ENCODE peak calls at places on chromosomes 6 and 20, in four cellular contexts. One of them, this sample, is unnamed. For H3K4me1 and H3K36me3, the result is how much of the 10 kb centered on the place peaks cover.

GRCh38 chr6:38779310-38780062 is 64.4 kb downstream of the DNAH8 start:
- DNase-seq in GM23248: no peak
- DNase-seq in ovary: no peak
- DNase-seq in heart right ventricle: no peak
- DNase-seq in this sample: no peak

GRCh38 chr6:122800906-122801305 is 11.8 kb downstream of the SMPDL3A start:
- DNase-seq in GM23248: no peak
- DNase-seq in ovary: no peak
- DNase-seq in heart right ventricle: no peak
- DNase-seq in this sample: no peak

GRCh38 chr6:45637611-45638257 is 260.0 kb upstream of the SUPT3H start:
- DNase-seq in GM23248: no peak
- DNase-seq in ovary: no peak
- DNase-seq in heart right ventricle: no peak
- DNase-seq in this sample: no peak

GRCh38 chr6:113122060-113122459 is 735.1 kb upstream of the MARCKS start:
- DNase-seq in GM23248: peak
- DNase-seq in ovary: no peak
- DNase-seq in heart right ventricle: no peak
- DNase-seq in this sample: no peak

GRCh38 chr6:26104457-26105108 is 17.4 kb downstream of the HFE start:
- DNase-seq in GM23248: no peak
- DNase-seq in ovary: no peak
- DNase-seq in heart right ventricle: no peak
- DNase-seq in this sample: no peak

GRCh38 chr6:41716516-41717446 is 18.6 kb downstream of the TFEB start:
- DNase-seq in GM23248: peak
- DNase-seq in ovary: no peak
- DNase-seq in heart right ventricle: peak
- DNase-seq in this sample: no peak

GRCh38 chr6:104699598-104700329 is 160.0 kb downstream of the HACE1 start:
- DNase-seq in GM23248: no peak
- DNase-seq in ovary: no peak
- DNase-seq in heart right ventricle: no peak
- DNase-seq in this sample: no peak

GRCh38 chr6:155050311-155050710 is 55.2 kb downstream of the TIAM2 start:
- DNase-seq in GM23248: no peak
- DNase-seq in ovary: no peak
- DNase-seq in heart right ventricle: no peak
- DNase-seq in this sample: no peak

GRCh38 chr20:50837532-50838321 is 42.9 kb downstream of the BCAS4 start:
- DNase-seq in GM23248: peak
- DNase-seq in ovary: peak
- DNase-seq in heart right ventricle: no peak
- DNase-seq in this sample: peak

GRCh38 chr20:10919549-10920140 is 245.8 kb upstream of the JAG1 start:
- DNase-seq in GM23248: peak
- DNase-seq in ovary: peak
- DNase-seq in heart right ventricle: no peak
- DNase-seq in this sample: peak

GRCh38 chr6:29071831-29072723 is 15.0 kb downstream of the OR2B3 start:
- DNase-seq in GM23248: peak
- DNase-seq in ovary: no peak
- DNase-seq in heart right ventricle: no peak
- DNase-seq in this sample: no peak

GRCh38 chr6:25485820-25486559 is 166.0 kb upstream of the SCGN start:
- DNase-seq in GM23248: peak
- DNase-seq in ovary: no peak
- DNase-seq in heart right ventricle: peak
- DNase-seq in this sample: peak

GRCh38 chr20:17138237-17138636 is 88.6 kb upstream of the PCSK2 start:
- DNase-seq in GM23248: no peak
- DNase-seq in ovary: no peak
- DNase-seq in heart right ventricle: no peak
- DNase-seq in this sample: no peak

GRCh38 chr6:105759946-105760345 is 326.2 kb upstream of the PRDM1 start:
- DNase-seq in GM23248: peak
- DNase-seq in ovary: no peak
- DNase-seq in heart right ventricle: no peak
- DNase-seq in this sample: no peak

GRCh38 chr6:82057846-82058554 is 189.5 kb downstream of the IBTK start:
- DNase-seq in GM23248: peak
- DNase-seq in ovary: no peak
- DNase-seq in heart right ventricle: no peak
- DNase-seq in this sample: no peak

GRCh38 chr20:33655164-33655563 is 7.0 kb upstream of the C20orf144 start:
- DNase-seq in GM23248: no peak
- DNase-seq in ovary: no peak
- DNase-seq in heart right ventricle: no peak
- DNase-seq in this sample: no peak

GRCh38 chr20:22582960-22583772 is 1.2 kb downstream of the FOXA2 start:
- DNase-seq in GM23248: peak
- DNase-seq in ovary: no peak
- DNase-seq in heart right ventricle: no peak
- DNase-seq in this sample: no peak

GRCh38 chr6:132719736-132720448 is 6.0 kb upstream of the VNN1 start:
- DNase-seq in GM23248: no peak
- DNase-seq in ovary: no peak
- DNase-seq in heart right ventricle: no peak
- DNase-seq in this sample: no peak

GRCh38 chr20:16922834-16923233 is 174.7 kb downstream of the OTOR start:
- DNase-seq in GM23248: peak
- DNase-seq in ovary: no peak
- DNase-seq in heart right ventricle: no peak
- DNase-seq in this sample: no peak

GRCh38 chr20:3803854-3804253 is 7.7 kb downstream of the CDC25B start:
- DNase-seq in GM23248: no peak
- DNase-seq in ovary: no peak
- DNase-seq in heart right ventricle: no peak
- DNase-seq in this sample: no peak

GRCh38 chr20:10622657-10623418 is 51.0 kb downstream of the JAG1 start:
- DNase-seq in GM23248: peak
- DNase-seq in ovary: peak
- DNase-seq in heart right ventricle: peak
- DNase-seq in this sample: no peak

GRCh38 chr20:64033981-64034493 is 1.9 kb upstream of the C20orf204 start:
- DNase-seq in GM23248: no peak
- DNase-seq in ovary: no peak
- DNase-seq in heart right ventricle: no peak
- DNase-seq in this sample: no peak

GRCh38 chr6:100704941-100705340 is 176.2 kb downstream of the ASCC3 start:
- DNase-seq in GM23248: no peak
- DNase-seq in ovary: no peak
- DNase-seq in heart right ventricle: no peak
- DNase-seq in this sample: no peak

GRCh38 chr20:48716086-48716485 is 111.7 kb downstream of the PREX1 start:
- DNase-seq in GM23248: no peak
- DNase-seq in ovary: no peak
- DNase-seq in heart right ventricle: no peak
- DNase-seq in this sample: no peak

GRCh38 chr6:144244688-144245087 is 40.4 kb upstream of the UTRN start:
- DNase-seq in GM23248: no peak
- DNase-seq in ovary: no peak
- DNase-seq in heart right ventricle: no peak
- DNase-seq in this sample: no peak

GRCh38 chr6:4322846-4323309 is 187.5 kb upstream of the ECI2 start:
- DNase-seq in GM23248: peak
- DNase-seq in ovary: no peak
- DNase-seq in heart right ventricle: no peak
- DNase-seq in this sample: no peak

GRCh38 chr6:24949020-24949569 is 13.3 kb upstream of the RIPOR2 start:
- DNase-seq in GM23248: no peak
- DNase-seq in ovary: no peak
- DNase-seq in heart right ventricle: no peak
- DNase-seq in this sample: no peak

GRCh38 chr6:36838896-36839818 is at the start of gene CPNE5:
- DNase-seq in GM23248: peak
- DNase-seq in ovary: peak
- DNase-seq in heart right ventricle: peak
- DNase-seq in this sample: no peak

GRCh38 chr6:75283907-75284284 is 696 bp downstream of the TMEM30A start:
- DNase-seq in GM23248: no peak
- DNase-seq in ovary: no peak
- DNase-seq in heart right ventricle: no peak
- DNase-seq in this sample: no peak

GRCh38 chr6:793261-793660 is 100.3 kb upstream of the EXOC2 start:
- DNase-seq in GM23248: no peak
- DNase-seq in ovary: no peak
- DNase-seq in heart right ventricle: no peak
- DNase-seq in this sample: no peak

GRCh38 chr6:122998403-122998965 is 2.4 kb downstream of the CLVS2 start:
- DNase-seq in GM23248: no peak
- DNase-seq in ovary: no peak
- DNase-seq in heart right ventricle: no peak
- DNase-seq in this sample: no peak

GRCh38 chr6:15586528-15586927 is 76.3 kb downstream of the DTNBP1 start:
- DNase-seq in GM23248: peak
- DNase-seq in ovary: no peak
- DNase-seq in heart right ventricle: no peak
- DNase-seq in this sample: no peak

GRCh38 chr6:109455502-109456282 is at the start of gene MICAL1:
- DNase-seq in GM23248: peak
- DNase-seq in ovary: peak
- DNase-seq in heart right ventricle: peak
- DNase-seq in this sample: peak

GRCh38 chr6:169868458-169868857 is 117.0 kb downstream of the ERMARD start:
- DNase-seq in GM23248: peak
- DNase-seq in ovary: peak
- DNase-seq in heart right ventricle: peak
- DNase-seq in this sample: no peak

GRCh38 chr6:156885562-156885961 is 108.4 kb downstream of the ARID1B start:
- DNase-seq in GM23248: no peak
- DNase-seq in ovary: no peak
- DNase-seq in heart right ventricle: no peak
- DNase-seq in this sample: no peak

GRCh38 chr6:156884306-156884705 is 107.1 kb downstream of the ARID1B start:
- DNase-seq in GM23248: no peak
- DNase-seq in ovary: no peak
- DNase-seq in heart right ventricle: no peak
- DNase-seq in this sample: no peak

GRCh38 chr6:156886409-156886808 is 109.2 kb downstream of the ARID1B start:
- DNase-seq in GM23248: no peak
- DNase-seq in ovary: no peak
- DNase-seq in heart right ventricle: peak
- DNase-seq in this sample: no peak

GRCh38 chr6:156881687-156882629 is 104.8 kb downstream of the ARID1B start:
- DNase-seq in GM23248: no peak
- DNase-seq in ovary: no peak
- DNase-seq in heart right ventricle: no peak
- DNase-seq in this sample: no peak

DNA sequence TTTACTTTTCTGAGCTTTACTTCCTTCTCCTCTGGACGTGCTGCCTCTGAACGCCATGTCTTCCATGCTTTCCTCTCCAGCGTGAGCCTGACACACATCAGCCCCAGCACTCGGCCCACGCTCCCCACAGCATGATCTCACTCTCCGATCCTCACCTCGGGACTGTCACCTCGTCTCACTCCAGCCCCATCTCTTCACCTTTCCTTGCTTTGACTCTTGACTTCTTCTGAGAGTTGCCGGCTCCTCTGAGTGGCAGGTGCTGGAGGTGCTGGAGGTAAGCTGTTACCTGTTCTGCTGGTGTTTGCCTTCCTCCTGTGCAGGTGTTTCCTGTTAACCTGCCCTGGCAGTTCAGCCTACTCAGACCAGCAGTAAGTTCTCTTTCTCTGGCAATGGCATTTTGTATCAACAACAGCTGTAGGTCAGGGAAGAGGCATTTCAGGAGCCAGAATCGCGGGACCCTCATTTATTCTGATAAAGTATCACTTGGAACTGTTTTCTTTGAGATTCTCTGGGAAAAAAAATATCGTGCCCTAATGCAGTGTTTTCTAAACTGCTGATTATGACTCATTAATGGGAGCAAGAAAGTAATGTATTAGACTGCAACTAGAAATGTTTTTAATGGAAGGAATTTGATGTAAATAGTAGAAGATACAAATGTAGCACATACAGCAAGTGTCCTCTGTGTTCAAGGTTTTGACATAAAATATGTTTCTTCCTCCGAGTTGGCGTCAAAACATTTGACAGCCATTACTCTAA is 106.5 kb downstream of the ARID1B start:
- DNase-seq in GM23248: peak
- DNase-seq in ovary: no peak
- DNase-seq in heart right ventricle: no peak
- DNase-seq in this sample: no peak
- H3K4me1 ChIP-seq in GM23248: under half
- H3K4me1 ChIP-seq in ovary: under half
- H3K4me1 ChIP-seq in heart right ventricle: half or more
- H3K4me1 ChIP-seq in this sample: under half

DNA sequence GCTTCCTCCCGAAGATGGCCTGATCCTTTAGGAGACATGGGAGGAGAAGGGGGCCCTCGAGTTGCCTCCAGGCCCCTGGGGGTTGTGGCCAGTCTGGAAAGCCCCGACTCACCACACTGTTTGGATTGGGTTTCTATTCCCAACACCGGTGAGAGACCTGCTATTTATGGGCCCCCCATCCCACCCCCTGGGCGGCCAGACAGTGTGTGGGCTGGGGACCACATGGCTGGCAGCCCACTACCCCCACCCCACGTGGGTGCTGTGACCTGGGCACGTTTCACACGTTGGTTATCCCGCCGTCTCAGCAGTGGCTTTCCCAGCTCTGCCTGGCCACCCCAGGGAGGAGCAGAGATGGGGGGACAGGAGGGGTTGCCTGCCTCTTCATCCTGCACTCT is 116.1 kb downstream of the VEGFA start:
- DNase-seq in GM23248: no peak
- DNase-seq in ovary: no peak
- DNase-seq in heart right ventricle: no peak
- DNase-seq in this sample: no peak
- H3K36me3 ChIP-seq in GM23248: under half
- H3K36me3 ChIP-seq in ovary: under half
- H3K36me3 ChIP-seq in heart right ventricle: under half
- H3K36me3 ChIP-seq in this sample: under half

GRCh38 chr20:57023997-57024396 is 242.4 kb downstream of the BMP7 start:
- DNase-seq in GM23248: no peak
- DNase-seq in ovary: no peak
- DNase-seq in heart right ventricle: no peak
- DNase-seq in this sample: no peak
- H3K27ac ChIP-seq in GM23248: no peak
- H3K27ac ChIP-seq in ovary: no peak
- H3K27ac ChIP-seq in heart right ventricle: no peak
- H3K27ac ChIP-seq in this sample: no peak

GRCh38 chr20:2101935-2102584 is 433 bp downstream of the STK35 start:
- DNase-seq in GM23248: peak
- DNase-seq in ovary: peak
- DNase-seq in heart right ventricle: peak
- DNase-seq in this sample: peak
- H3K4me1 ChIP-seq in GM23248: under half
- H3K4me1 ChIP-seq in ovary: under half
- H3K4me1 ChIP-seq in heart right ventricle: under half
- H3K4me1 ChIP-seq in this sample: under half

This sample was measured in aorta.